ENCODE peak calls at places on chromosomes 16 and 17, in five cellular contexts. D, X, T, Q and O are unnamed samples.

GRCh38 chr16:1606774-1607173 is 5.1 kb downstream of the IFT140 start:
- DNase-seq in T (no peak), X (no peak), Q (no peak), D (no peak), O (no peak)

GRCh38 chr17:63954402-63955063 is 18.2 kb downstream of the SCN4A start:
- DNase-seq in Q (no peak), T (no peak), X (no peak), D (no peak), O (no peak)

GRCh38 chr17:10062757-10063385 is 135.5 kb downstream of the GAS7 start:
- DNase-seq in Q (no peak), X (no peak), T (no peak), D (no peak), O (no peak)

GRCh38 chr17:3667366-3668278 is 756 bp downstream of the TAX1BP3 start:
- DNase-seq in Q (no peak), T (peak), X (no peak), D (peak), O (peak)

GRCh38 chr16:71885261-71885650 is 1.3 kb upstream of the ZNF821 start:
- DNase-seq in X (no peak), Q (no peak), D (no peak), T (no peak), O (no peak)

GRCh38 chr17:73279704-73280103 is 18.0 kb upstream of the CPSF4L start:
- DNase-seq in D (no peak), T (no peak), X (no peak), Q (no peak), O (no peak)

GRCh38 chr16:27181020-27181419 is 22.3 kb upstream of the KDM8 start:
- DNase-seq in X (no peak), Q (no peak), D (no peak), T (no peak), O (no peak)

GRCh38 chr17:62666801-62667591 is 39.5 kb downstream of the MRC2 start:
- DNase-seq in X (no peak), Q (no peak), D (no peak), T (no peak), O (no peak)

GRCh38 chr16:54342001-54342776 is 55.6 kb upstream of the IRX3 start:
- DNase-seq in T (no peak), X (no peak), Q (no peak), D (peak), O (peak)

GRCh38 chr16:3501783-3502400 is 1.1 kb downstream of the CLUAP1 start:
- DNase-seq in D (no peak), T (no peak), X (no peak), Q (no peak), O (no peak)

GRCh38 chr17:17109231-17109630 is 67.0 kb downstream of the MPRIP start:
- DNase-seq in Q (no peak), D (no peak), T (no peak), X (no peak), O (no peak)

GRCh38 chr16:75567911-75568310 is 1.7 kb downstream of the GABARAPL2 start:
- DNase-seq in Q (no peak), X (no peak), T (no peak), D (no peak), O (no peak)

GRCh38 chr16:68480084-68480995 is 32.0 kb upstream of the SMPD3 start:
- DNase-seq in D (no peak), X (no peak), Q (no peak), T (no peak), O (no peak)

GRCh38 chr16:82945420-82946096 is 318.8 kb downstream of the CDH13 start:
- DNase-seq in X (no peak), Q (no peak), T (no peak), D (peak), O (peak)

GRCh38 chr16:10923146-10923649 is 19.1 kb downstream of the DEXI start:
- DNase-seq in Q (no peak), X (no peak), D (no peak), T (no peak), O (no peak)